ENCODE peak calls at places on chromosomes 3 and 15, in ten cellular contexts. Z is ovary, Q is AG04450, Y is psoas muscle, V is chondrocyte, A is GM13976, U is dorsolateral prefrontal cortex, C is left ventricle myocardium inferior, S is endothelial cell, O is AG10803. E is an unnamed sample.
A peak's percentile ranks its signal among the peaks of the same experiment; 100 is the strongest.

GRCh38 chr3:42397644-42398043 is 12.8 kb downstream of the LYZL4 start:
- DNase-seq in Y (no peak), O (no peak), V (no peak), C (no peak), A (no peak), Q (no peak), S (no peak), U (no peak), Z (no peak), E (no peak)

GRCh38 chr3:73681610-73682009 is 56.9 kb upstream of the PDZRN3 start:
- DNase-seq in O (peak; percentile 47), U (no peak), A (no peak), V (no peak), Y (no peak), C (no peak), Z (no peak), Q (peak; percentile 27), S (no peak), E (no peak)

GRCh38 chr15:61064653-61065052 is 164.4 kb downstream of the RORA start:
- DNase-seq in V (no peak), S (no peak), C (no peak), Q (no peak), U (no peak), Y (no peak), O (no peak), Z (no peak), A (no peak), E (no peak)

GRCh38 chr15:31897746-31898145 is 132.6 kb upstream of the CHRNA7 start:
- DNase-seq in U (no peak), A (no peak), C (no peak), O (no peak), Z (no peak), S (no peak), Y (no peak), V (no peak), Q (no peak), E (no peak)

GRCh38 chr3:125374501-125374995 is 577 bp downstream of the ZNF148 start:
- DNase-seq in V (no peak), U (no peak), A (peak; percentile 65), Y (peak; percentile 32), O (peak; percentile 43), S (peak; percentile 49), Z (no peak), Q (no peak), C (peak; percentile 23), E (no peak)

GRCh38 chr15:73630796-73631471 is 2.3 kb downstream of the NPTN start:
- DNase-seq in Q (no peak), Z (no peak), S (no peak), C (no peak), A (no peak), Y (no peak), O (no peak), U (no peak), V (no peak), E (no peak)

GRCh38 chr15:71275098-71275497 is 159.8 kb downstream of the THSD4 start:
- DNase-seq in Q (peak; percentile 60), Z (no peak), Y (no peak), V (no peak), A (no peak), C (no peak), O (peak; percentile 45), S (no peak), U (no peak), E (no peak)

GRCh38 chr3:48247401-48247807 is 6.5 kb downstream of the ZNF589 start:
- DNase-seq in U (no peak), V (peak; percentile 34), C (no peak), Y (no peak), Z (no peak), Q (no peak), S (no peak), O (peak; percentile 74), A (no peak), E (no peak)

GRCh38 chr3:76203578-76203977 is 418.2 kb upstream of the ZNF717 start:
- DNase-seq in U (no peak), A (no peak), C (no peak), Y (no peak), S (no peak), Q (no peak), Z (no peak), O (no peak), V (no peak), E (no peak)

GRCh38 chr3:102979682-102980378 is 545.0 kb downstream of the ZPLD1 start:
- DNase-seq in A (no peak), V (no peak), Q (peak; percentile 74), Y (peak; percentile 78), U (no peak), Z (peak; percentile 81), O (peak; percentile 92), S (no peak), C (peak; percentile 73), E (peak; percentile 43)

GRCh38 chr15:67136802-67137201 is 71.4 kb downstream of the SMAD3 start:
- DNase-seq in O (no peak), Q (no peak), S (no peak), U (no peak), A (no peak), Z (no peak), Y (no peak), C (no peak), V (no peak), E (no peak)

GRCh38 chr15:67133738-67134576 is 68.6 kb downstream of the SMAD3 start:
- DNase-seq in S (no peak), C (no peak), O (no peak), Z (no peak), Y (no peak), V (no peak), Q (no peak), A (peak; percentile 77), U (no peak), E (no peak)

GRCh38 chr15:67137319-67137718 is 71.9 kb downstream of the SMAD3 start:
- DNase-seq in C (no peak), S (no peak), Z (no peak), Q (no peak), V (no peak), O (no peak), Y (no peak), U (no peak), A (peak; percentile 49), E (no peak)

GRCh38 chr15:67134577-67135492 is 69.4 kb downstream of the SMAD3 start:
- DNase-seq in V (no peak), C (no peak), S (no peak), Z (no peak), U (no peak), A (no peak), Y (no peak), Q (no peak), O (no peak), E (peak; percentile 22)

GRCh38 chr15:67135494-67135893 is 70.1 kb downstream of the SMAD3 start:
- DNase-seq in O (peak; percentile 84), V (no peak), Y (no peak), U (no peak), Q (peak; percentile 82), S (no peak), C (no peak), A (no peak), Z (no peak), E (no peak)
- TF ChIP-seq CTCF in O (peak; percentile 45), V (peak; percentile 58), Y (peak; percentile 6), U (no peak), Q (peak; percentile 54), S (no peak), C (no peak), A (no peak), Z (no peak), E (no peak)

GRCh38 chr15:87781959-87782625 is 474.4 kb downstream of the NTRK3 start:
- DNase-seq in C (no peak), Y (no peak), Z (no peak), O (no peak), Q (no peak), S (no peak), A (no peak), U (no peak), V (no peak), E (no peak)
- TF ChIP-seq CTCF in C (no peak), Y (no peak), Z (no peak), O (no peak), Q (no peak), S (no peak), A (no peak), U (no peak), V (no peak), E (no peak)

GRCh38 chr3:3998140-3998977 is 199.1 kb downstream of the LRRN1 start:
- DNase-seq in Z (no peak), V (no peak), S (peak; percentile 27), O (no peak), A (peak; percentile 46), C (no peak), U (no peak), Y (no peak), Q (no peak), E (no peak)
- TF ChIP-seq CTCF in Z (no peak), V (peak; percentile 82), S (peak; percentile 61), O (no peak), A (peak; percentile 62), C (peak; percentile 60), U (peak; percentile 63), Y (peak; percentile 55), Q (no peak), E (no peak)

GRCh38 chr15:68203486-68203885 is 1.6 kb downstream of the CALML4 start:
- DNase-seq in Z (no peak), Y (no peak), U (no peak), A (no peak), O (no peak), Q (no peak), V (no peak), S (no peak), C (no peak), E (no peak)
- TF ChIP-seq CTCF in Z (no peak), Y (no peak), U (no peak), A (no peak), O (no peak), Q (no peak), V (no peak), S (no peak), C (no peak), E (no peak)

E was measured in omental fat pad.